ENCODE peak calls at places on chromosomes 6 and 20, in nine cellular contexts. I, G, P, W, Q, H, C, M and L are unnamed samples.

GRCh38 chr6:10759312-10759839 is 11.8 kb downstream of the TMEM14B start:
- DNase-seq in I (peak; percentile 55), G (peak; percentile 83), P (peak; percentile 89), W (peak; percentile 13), Q (no peak), H (peak; percentile 99), C (peak; percentile 91), M (peak; percentile 93), L (peak; percentile 96)

GRCh38 chr6:3523966-3524365 is 67.1 kb upstream of the SLC22A23 start:
- DNase-seq in I (no peak), G (no peak), P (no peak), W (no peak), Q (no peak), H (no peak), C (no peak), M (no peak), L (no peak)

GRCh38 chr6:47083586-47084047 is 41.5 kb upstream of the ADGRF1 start:
- DNase-seq in I (peak; percentile 11), G (peak; percentile 60), P (no peak), W (peak; percentile 27), Q (no peak), H (no peak), C (no peak), M (peak; percentile 50), L (peak; percentile 36)

GRCh38 chr20:17849901-17850673 is 118.5 kb downstream of the SNX5 start:
- DNase-seq in I (peak; percentile 89), G (peak; percentile 99), P (peak; percentile 100), W (no peak), Q (no peak), H (peak; percentile 87), C (peak; percentile 85), M (peak; percentile 98), L (peak; percentile 99)

GRCh38 chr20:57593134-57593886 is 26.9 kb downstream of the ZBP1 start:
- DNase-seq in I (no peak), G (no peak), P (no peak), W (no peak), Q (peak; percentile 40), H (no peak), C (no peak), M (no peak), L (no peak)

GRCh38 chr20:58088625-58089024 is 139.8 kb downstream of the ANKRD60 start:
- DNase-seq in I (no peak), G (no peak), P (no peak), W (no peak), Q (no peak), H (no peak), C (no peak), M (no peak), L (no peak)

GRCh38 chr6:71421611-71422010 is 133.0 kb downstream of the OGFRL1 start:
- DNase-seq in I (no peak), G (no peak), P (no peak), W (no peak), Q (no peak), H (no peak), C (no peak), M (no peak), L (no peak)

GRCh38 chr20:35115606-35116005 is 23.0 kb upstream of the TRPC4AP start:
- DNase-seq in I (no peak), G (no peak), P (no peak), W (no peak), Q (no peak), H (no peak), C (no peak), M (no peak), L (no peak)

GRCh38 chr20:47126709-47127108 is 229.8 kb downstream of the ZMYND8 start:
- DNase-seq in I (no peak), G (peak; percentile 58), P (peak; percentile 71), W (no peak), Q (no peak), H (peak; percentile 60), C (peak; percentile 64), M (peak; percentile 72), L (peak; percentile 69)

GRCh38 chr20:8423482-8423881 is 291.4 kb downstream of the PLCB1 start:
- DNase-seq in I (no peak), G (no peak), P (no peak), W (no peak), Q (no peak), H (no peak), C (no peak), M (no peak), L (no peak)

GRCh38 chr6:133918208-133918930 is 29.5 kb downstream of the TCF21 start:
- DNase-seq in I (no peak), G (no peak), P (no peak), W (no peak), Q (no peak), H (no peak), C (no peak), M (no peak), L (no peak)

GRCh38 chr20:62668441-62669027 is 26.2 kb downstream of the SLCO4A1 start:
- DNase-seq in I (peak; percentile 75), G (peak; percentile 68), P (peak; percentile 57), W (peak; percentile 84), Q (peak; percentile 84), H (peak; percentile 30), C (peak; percentile 73), M (peak; percentile 58), L (peak; percentile 74)

GRCh38 chr6:39189915-39190544 is 39.2 kb downstream of the KCNK5 start:
- DNase-seq in I (peak; percentile 11), G (no peak), P (no peak), W (peak; percentile 20), Q (peak; percentile 77), H (no peak), C (no peak), M (peak; percentile 12), L (peak; percentile 3)

GRCh38 chr20:47334022-47334551 is 22.4 kb downstream of the ZMYND8 start:
- DNase-seq in I (peak; percentile 37), G (peak; percentile 95), P (peak; percentile 97), W (peak; percentile 64), Q (no peak), H (peak; percentile 100), C (peak; percentile 92), M (peak; percentile 99), L (peak; percentile 96)

GRCh38 chr6:15874821-15875220 is 212.0 kb upstream of the DTNBP1 start:
- DNase-seq in I (no peak), G (peak; percentile 71), P (peak; percentile 28), W (no peak), Q (no peak), H (peak; percentile 51), C (peak; percentile 83), M (peak; percentile 64), L (peak; percentile 12)

GRCh38 chr6:134415681-134416080 is 97.8 kb upstream of the SGK1 start:
- DNase-seq in I (no peak), G (no peak), P (no peak), W (no peak), Q (no peak), H (no peak), C (no peak), M (no peak), L (no peak)

GRCh38 chr20:5513975-5514516 is 197.3 kb upstream of the PROKR2 start:
- DNase-seq in I (no peak), G (peak; percentile 47), P (peak; percentile 61), W (no peak), Q (no peak), H (peak; percentile 56), C (peak; percentile 49), M (peak; percentile 31), L (peak; percentile 49)

GRCh38 chr6:70686548-70687133 is 19.0 kb downstream of the SMAP1 start:
- DNase-seq in I (peak; percentile 63), G (peak; percentile 25), P (peak; percentile 29), W (peak; percentile 37), Q (no peak), H (no peak), C (peak; percentile 30), M (peak; percentile 36), L (peak; percentile 56)